ENCODE peak calls at places on chromosomes 1 and 21, in four cellular contexts. G, X, N and Q are unnamed samples.

GRCh38 chr1:79497193-79497773 is 490.8 kb upstream of the ADGRL4 start:
- DNase-seq in G (no peak), X (no peak), N (no peak), Q (no peak)

GRCh38 chr1:21574464-21575151 is 65.4 kb downstream of the ALPL start:
- DNase-seq in X (peak; percentile 65), N (no peak), G (no peak), Q (no peak)

GRCh38 chr1:47219001-47219400 is 13.0 kb downstream of the TAL1 start:
- DNase-seq in X (no peak), G (no peak), N (no peak), Q (no peak)

GRCh38 chr1:47915677-47916353 is 81.4 kb downstream of the TRABD2B start:
- DNase-seq in X (no peak), N (no peak), G (no peak), Q (no peak)

GRCh38 chr1:22228505-22228911 is 85.6 kb upstream of the WNT4 start:
- DNase-seq in G (no peak), X (no peak), N (no peak), Q (no peak)

GRCh38 chr1:154521695-154522094 is 19.5 kb upstream of the SHE start:
- DNase-seq in X (no peak), G (no peak), N (no peak), Q (no peak)

GRCh38 chr1:903305-903704 is 20.4 kb upstream of the SAMD11 start:
- DNase-seq in X (no peak), N (no peak), G (no peak), Q (no peak)

GRCh38 chr1:231337043-231337471 is 595 bp downstream of the EXOC8 start:
- DNase-seq in X (no peak), N (no peak), G (no peak), Q (no peak)

GRCh38 chr1:1090424-1091343 is 16.6 kb upstream of the RNF223 start:
- DNase-seq in N (peak; percentile 56), G (no peak), X (no peak), Q (no peak)

GRCh38 chr1:15038232-15039016 is 115.1 kb upstream of the TMEM51 start:
- DNase-seq in X (no peak), N (no peak), G (no peak), Q (no peak)

GRCh38 chr1:153532161-153532560 is 3.6 kb downstream of the S100A6 start:
- DNase-seq in X (no peak), N (no peak), G (no peak), Q (no peak)

GRCh38 chr1:40519517-40519916 is 10.9 kb downstream of the EXO5 start:
- DNase-seq in X (no peak), N (no peak), G (no peak), Q (no peak)

GRCh38 chr1:156074661-156075060 is 7.6 kb downstream of the MEX3A start:
- DNase-seq in G (no peak), N (no peak), X (no peak), Q (no peak)

GRCh38 chr1:20493839-20494608 is 8.0 kb upstream of the CAMK2N1 start:
- DNase-seq in X (peak; percentile 85), N (peak; percentile 95), G (peak; percentile 86), Q (peak; percentile 69)

GRCh38 chr1:8661185-8662110 is 156.0 kb downstream of the RERE start:
- DNase-seq in N (no peak), X (no peak), G (no peak), Q (no peak)

GRCh38 chr1:31799196-31799894 is 16.5 kb downstream of the SPOCD1 start:
- DNase-seq in G (no peak), N (no peak), X (no peak), Q (no peak)

GRCh38 chr21:29245104-29245643 is 53.5 kb upstream of the BACH1 start:
- DNase-seq in G (no peak), X (no peak), N (no peak), Q (no peak)

GRCh38 chr21:43644609-43645008 is 14.7 kb downstream of the HSF2BP start:
- DNase-seq in G (no peak), X (no peak), N (no peak), Q (no peak)

GRCh38 chr1:40630488-40631223 is 34.8 kb downstream of the RIMS3 start:
- DNase-seq in N (no peak), G (no peak), X (no peak), Q (no peak)

GRCh38 chr1:117570988-117571409 is 34.8 kb upstream of the TENT5C start:
- DNase-seq in G (peak; percentile 45), N (peak; percentile 11), X (no peak), Q (no peak)

GRCh38 chr21:20259035-20259867 is 739.0 kb upstream of the NCAM2 start:
- DNase-seq in G (no peak), N (no peak), X (no peak), Q (no peak)

GRCh38 chr1:181593042-181593441 is 109.7 kb downstream of the CACNA1E start:
- DNase-seq in N (no peak), X (no peak), G (no peak), Q (no peak)

GRCh38 chr1:185786524-185786923 is 52.3 kb downstream of the HMCN1 start:
- DNase-seq in G (no peak), N (no peak), X (no peak), Q (no peak)

GRCh38 chr1:92994105-92994712 is 32.9 kb upstream of the DIPK1A start:
- DNase-seq in N (no peak), G (peak; percentile 87), X (no peak), Q (peak; percentile 28)

GRCh38 chr1:222754386-222755139 is 17.6 kb downstream of the FAM177B start:
- DNase-seq in X (peak; percentile 36), G (peak; percentile 79), N (no peak), Q (no peak)

GRCh38 chr1:202031796-202032195 is 21.4 kb downstream of the ELF3 start:
- DNase-seq in X (no peak), G (no peak), N (no peak), Q (no peak)

GRCh38 chr1:76289692-76290091 is 215.1 kb downstream of the ST6GALNAC3 start:
- DNase-seq in G (no peak), N (no peak), X (no peak), Q (no peak)

GRCh38 chr1:228885845-228886244 is 150.6 kb downstream of the RHOU start:
- DNase-seq in N (peak; percentile 44), X (no peak), G (no peak), Q (no peak)

GRCh38 chr21:43318841-43319781 is 107.8 kb downstream of the SIK1 start:
- DNase-seq in X (peak; percentile 45), G (no peak), N (no peak), Q (no peak)

GRCh38 chr1:185775505-185775904 is 41.3 kb downstream of the HMCN1 start:
- DNase-seq in N (no peak), G (no peak), X (no peak), Q (no peak)

GRCh38 chr1:54549181-54549924 is 1.3 kb downstream of the ACOT11 start:
- DNase-seq in X (no peak), N (no peak), G (peak; percentile 43), Q (no peak)

GRCh38 chr21:27581168-27581567 is 614.3 kb upstream of the ADAMTS5 start:
- DNase-seq in G (no peak), N (no peak), X (no peak), Q (no peak)

GRCh38 chr1:161864577-161864976 is 98.5 kb downstream of the ATF6 start:
- DNase-seq in G (no peak), N (no peak), X (no peak), Q (no peak)